ENCODE peak calls at places on chromosomes 16 and 17, in seven cellular contexts. W is transverse colon, V is dorsolateral prefrontal cortex, G is choroid plexus epithelial cell, S is fibroblast of pulmonary artery, Q is brain microvascular endothelial cell, R is upper lobe of right lung. P is an unnamed sample.

GRCh38 chr16:89537549-89537925 is 22.9 kb upstream of the RPL13 start:
- DNase-seq in Q (no peak), V (no peak), G (no peak), W (no peak), R (no peak), S (no peak), P (no peak)

GRCh38 chr17:67833946-67834631 is 8.8 kb downstream of the BPTF start:
- DNase-seq in Q (no peak), W (no peak), G (peak; percentile 14), V (no peak), S (no peak), R (no peak), P (no peak)

GRCh38 chr17:35241520-35241919 is 1.4 kb upstream of the SLFN5 start:
- DNase-seq in Q (no peak), G (no peak), V (no peak), R (no peak), W (no peak), S (no peak), P (no peak)

GRCh38 chr17:78154903-78155811 is 9.0 kb downstream of the C17orf99 start:
- DNase-seq in W (peak; percentile 59), Q (no peak), G (no peak), S (no peak), R (no peak), V (no peak), P (no peak)

GRCh38 chr17:2171725-2172446 is 117.0 kb downstream of the HIC1 start:
- DNase-seq in Q (peak; percentile 97), G (peak; percentile 99), S (peak; percentile 98), W (peak; percentile 60), V (peak; percentile 36), R (peak; percentile 83), P (peak; percentile 99)

GRCh38 chr17:63399316-63399715 is 46.8 kb downstream of the CYB561 start:
- DNase-seq in R (no peak), G (peak; percentile 75), V (no peak), Q (peak; percentile 7), S (peak; percentile 65), W (no peak), P (peak; percentile 47)

GRCh38 chr17:35449371-35449931 is 885 bp upstream of the SLFN13 start:
- DNase-seq in W (peak; percentile 43), V (no peak), S (no peak), R (peak; percentile 65), G (peak; percentile 23), Q (no peak), P (peak; percentile 7)

GRCh38 chr16:14613991-14614390 is 16.1 kb downstream of the PARN start:
- DNase-seq in W (no peak), S (no peak), G (no peak), V (no peak), Q (no peak), R (no peak), P (no peak)

GRCh38 chr17:31452561-31453110 is 61.2 kb downstream of the RAB11FIP4 start:
- DNase-seq in Q (no peak), S (no peak), R (no peak), V (no peak), W (no peak), G (no peak), P (no peak)

GRCh38 chr17:49969134-49969759 is at the start of gene DLX4:
- DNase-seq in Q (no peak), G (no peak), S (no peak), W (no peak), R (no peak), V (no peak), P (no peak)

GRCh38 chr17:55133583-55133982 is 131.2 kb upstream of the HLF start:
- DNase-seq in Q (no peak), V (no peak), G (no peak), S (no peak), W (no peak), R (no peak), P (no peak)

GRCh38 chr16:706189-707061 is 824 bp upstream of the FBXL16 start:
- DNase-seq in W (no peak), S (no peak), R (no peak), G (no peak), Q (no peak), V (no peak), P (no peak)

GRCh38 chr16:69709456-69710084 is 16.8 kb downstream of the NQO1 start:
- DNase-seq in R (no peak), V (no peak), S (peak; percentile 81), Q (peak; percentile 29), G (peak; percentile 81), W (no peak), P (peak; percentile 73)

GRCh38 chr16:74984194-74984669 is 691 bp downstream of the WDR59 start:
- DNase-seq in S (peak; percentile 40), R (no peak), W (no peak), V (no peak), Q (peak; percentile 4), G (peak; percentile 41), P (no peak)

GRCh38 chr16:17452931-17453330 is 17.8 kb downstream of the XYLT1 start:
- DNase-seq in V (no peak), S (no peak), R (no peak), G (no peak), Q (no peak), W (no peak), P (no peak)

GRCh38 chr16:1152651-1153259 is at the start of gene CACNA1H:
- DNase-seq in G (no peak), W (no peak), R (no peak), Q (no peak), V (no peak), S (no peak), P (no peak)

GRCh38 chr16:67150833-67151396 is at the start of gene B3GNT9:
- DNase-seq in V (peak; percentile 73), G (peak; percentile 79), Q (peak; percentile 43), W (peak; percentile 72), S (peak; percentile 71), R (peak; percentile 91), P (peak; percentile 82)

GRCh38 chr16:4933871-4934395 is 3.0 kb downstream of the PPL start:
- DNase-seq in R (no peak), S (no peak), Q (no peak), V (no peak), G (no peak), W (no peak), P (no peak)
- H3K4me3 ChIP-seq in R (no peak overlapping the region), S (no peak overlapping the region), Q (no peak overlapping the region), V (no peak overlapping the region), G (no peak overlapping the region), W (no peak overlapping the region), P (no peak overlapping the region)

DNA sequence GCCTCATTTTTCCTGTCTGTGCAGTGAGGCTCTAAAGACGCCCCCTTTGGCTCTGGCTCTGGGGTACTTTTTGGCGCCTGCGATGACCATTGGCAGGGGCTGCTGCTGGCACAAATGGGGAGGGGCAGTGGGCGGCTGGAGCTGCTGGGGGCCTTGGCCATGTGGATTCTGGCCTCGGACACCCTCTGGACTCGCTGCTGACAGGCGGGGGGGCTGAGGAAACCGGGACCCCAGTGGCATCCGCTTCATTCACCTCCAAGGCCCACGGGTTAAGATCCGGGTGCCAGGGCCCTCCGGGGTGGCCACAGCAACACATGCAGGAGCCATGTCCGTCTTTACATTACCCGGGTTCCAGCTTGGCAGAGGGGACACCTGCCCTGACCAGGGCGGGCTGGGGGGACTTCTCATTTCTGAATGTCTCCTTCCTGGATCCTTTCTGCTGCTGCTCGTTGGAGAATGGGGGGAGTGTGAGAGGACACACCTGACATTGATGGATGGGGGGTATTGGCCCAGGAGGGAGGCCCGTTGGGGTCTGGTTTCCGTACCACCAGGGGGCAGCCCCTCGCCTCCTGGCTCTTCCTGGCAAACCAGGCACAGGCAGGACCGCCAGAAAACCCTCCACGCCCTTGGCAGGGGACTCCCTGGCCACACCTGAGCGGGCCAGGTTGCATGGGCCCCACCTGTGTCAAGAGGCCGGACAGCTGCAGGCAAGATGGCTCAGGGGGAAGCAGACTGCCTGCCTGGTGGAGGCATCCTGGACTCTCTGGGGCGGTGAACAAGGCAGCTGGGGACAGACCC is 21.8 kb downstream of the GSE1 start:
- DNase-seq in W (no peak), S (no peak), R (no peak), G (no peak), V (no peak), Q (no peak), P (no peak)
- TF ChIP-seq CTCF in W (no peak), S (no peak), R (no peak), G (peak; percentile 32), V (no peak), Q (peak; percentile 53), P (peak; percentile 6)

DNA sequence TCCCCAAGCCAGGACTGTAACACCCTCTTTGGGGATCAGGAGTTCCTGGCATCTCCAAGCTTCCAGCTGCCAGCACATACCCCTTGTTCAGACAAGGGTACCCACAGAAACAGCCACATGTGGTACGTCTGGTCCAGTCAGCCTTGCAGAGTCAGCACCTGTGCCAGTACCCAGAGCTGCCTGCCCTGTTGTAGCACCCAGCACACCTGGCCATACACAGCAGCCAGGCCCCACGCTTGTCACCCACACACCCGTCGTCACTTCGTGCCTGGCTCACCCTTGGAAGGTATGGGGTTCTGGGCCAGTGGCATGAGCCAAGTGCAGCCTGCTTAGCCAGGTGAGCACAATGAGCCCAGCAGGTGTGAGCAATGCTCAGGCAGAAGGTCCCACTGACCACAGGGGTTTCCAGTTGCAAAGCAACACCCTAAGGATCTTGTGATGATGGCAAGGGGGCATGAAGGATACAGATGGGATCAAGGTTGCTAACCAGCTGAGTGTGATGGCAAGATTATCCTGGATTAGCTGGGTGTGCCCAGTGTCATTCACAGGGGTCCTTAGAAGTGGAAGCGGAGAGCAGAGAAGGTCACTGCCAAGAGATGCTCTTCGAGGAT is 202.3 kb downstream of the CPPED1 start:
- DNase-seq in R (no peak), Q (no peak), V (no peak), G (no peak), W (no peak), S (no peak), P (no peak)
- H3K4me3 ChIP-seq in R (no peak overlapping the region), Q (no peak overlapping the region), V (no peak overlapping the region), G (no peak overlapping the region), W (no peak overlapping the region), S (no peak overlapping the region), P (no peak overlapping the region)

GRCh38 chr17:45274033-45274432 is 12.1 kb upstream of the SPATA32 start:
- DNase-seq in Q (no peak), V (no peak), W (no peak), R (no peak), S (no peak), G (no peak), P (no peak)

GRCh38 chr17:45269912-45270311 is 8.0 kb upstream of the SPATA32 start:
- DNase-seq in S (no peak), G (no peak), R (no peak), W (no peak), V (no peak), Q (no peak), P (no peak)

GRCh38 chr17:45271603-45272002 is 9.7 kb upstream of the SPATA32 start:
- DNase-seq in S (no peak), R (no peak), V (no peak), G (no peak), W (no peak), Q (no peak), P (no peak)

GRCh38 chr17:45273551-45273957 is 11.7 kb upstream of the SPATA32 start:
- DNase-seq in Q (no peak), R (no peak), W (no peak), S (no peak), V (no peak), G (no peak), P (no peak)

DNA sequence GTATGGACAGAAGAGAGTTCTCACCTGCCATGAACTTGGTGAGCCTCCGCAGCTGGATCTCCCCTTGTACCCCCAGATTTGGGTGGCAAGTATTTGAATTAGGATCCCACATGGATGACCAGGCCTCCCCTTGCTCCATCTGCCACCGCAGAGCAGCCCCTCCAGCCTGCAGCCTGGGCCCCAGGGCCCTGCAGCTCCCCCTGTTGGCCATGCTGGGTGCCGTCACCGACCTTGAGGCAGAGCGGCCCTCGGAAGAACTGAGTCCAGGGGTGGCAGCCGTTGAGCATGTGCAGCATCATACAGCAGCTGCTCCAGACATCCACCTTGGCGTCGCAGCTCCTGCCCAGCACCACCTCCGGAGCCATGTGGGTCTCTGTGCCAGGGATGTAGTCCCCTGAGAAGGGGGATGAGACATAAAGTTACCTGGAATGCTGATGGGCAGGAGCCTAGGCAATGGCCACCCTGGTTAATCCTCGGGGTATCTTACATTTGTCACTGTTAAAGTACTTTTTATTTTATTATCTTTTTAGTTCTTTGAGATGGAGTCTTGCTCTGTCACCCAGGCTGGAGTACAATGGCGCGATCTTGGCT is 9.0 kb upstream of the SPATA32 start:
- DNase-seq in S (no peak), W (no peak), Q (no peak), R (peak; percentile 68), G (no peak), V (no peak), P (no peak)
- TF ChIP-seq CTCF in S (peak; percentile 58), W (peak; percentile 48), Q (peak; percentile 78), R (peak; percentile 49), G (peak; percentile 73), V (no peak), P (peak; percentile 64)

P was measured in fibroblast of villous mesenchyme.